ENCODE peak calls at places on chromosomes 6 and 20, in nine cellular contexts. D is AG08396; W is T1000; U is A673; K is stimulated activated CD8-positive, alpha-beta memory T cell treated with anti-CD3 and anti-CD28 coated beads, Interleukin-7, amount 100 ng/mL, for 48 hours; J is NCI-H1092; X is Right ventricle myocardium inferior; V is astrocyte of the spinal cord; N is activated effector memory CD4-positive, alpha-beta T cell treated with anti-CD3 and anti-CD28 coated beads, Interleukin-2, amount 50 U/mL, for 16 hours. C is an unnamed sample.

GRCh38 chr20:45972500-45973183 is 639 bp upstream of the ZNF335 start:
- DNase-seq in J (no peak), K (no peak), V (no peak), W (no peak), D (peak; percentile 99), X (no peak), U (no peak), N (no peak), C (peak; percentile 94)

GRCh38 chr6:105326838-105327745 is 75.8 kb downstream of the PREP start:
- DNase-seq in J (peak; percentile 42), K (no peak), V (peak; percentile 55), D (peak; percentile 41), U (no peak), W (peak; percentile 49), X (no peak), N (no peak), C (peak; percentile 97)

GRCh38 chr6:116051244-116051643 is 9.4 kb downstream of the FRK start:
- DNase-seq in W (no peak), J (no peak), V (no peak), U (no peak), N (no peak), D (no peak), X (no peak), K (no peak), C (no peak)

GRCh38 chr20:50617022-50617421 is 74.3 kb downstream of the RIPOR3 start:
- DNase-seq in K (no peak), N (no peak), X (no peak), V (no peak), U (no peak), W (no peak), J (no peak), D (no peak), C (no peak)

GRCh38 chr6:43628392-43629103 is 516 bp downstream of the GTPBP2 start:
- DNase-seq in D (peak; percentile 44), N (peak; percentile 81), X (no peak), J (peak; percentile 38), U (peak; percentile 72), W (peak; percentile 20), V (peak; percentile 46), K (peak; percentile 40), C (peak; percentile 68)

GRCh38 chr6:37104935-37105781 is 64.8 kb upstream of the PIM1 start:
- DNase-seq in N (no peak), U (no peak), K (no peak), X (no peak), W (no peak), V (no peak), D (no peak), J (no peak), C (no peak)

GRCh38 chr6:130681028-130681427 is 146.2 kb upstream of the SMLR1 start:
- DNase-seq in V (peak; percentile 68), U (no peak), W (no peak), D (peak; percentile 30), J (no peak), X (no peak), K (no peak), N (no peak), C (no peak)

GRCh38 chr6:148074735-148075134 is 267.9 kb upstream of the SASH1 start:
- DNase-seq in J (no peak), D (no peak), U (no peak), K (no peak), W (no peak), N (no peak), X (no peak), V (no peak), C (no peak)

GRCh38 chr6:10269814-10270472 is 144.9 kb downstream of the TFAP2A start:
- DNase-seq in X (no peak), J (no peak), N (no peak), K (no peak), V (peak; percentile 24), W (no peak), D (no peak), U (no peak), C (no peak)

GRCh38 chr6:99121748-99122147 is 174.0 kb upstream of the FBXL4 start:
- DNase-seq in K (no peak), V (no peak), U (no peak), W (no peak), D (no peak), N (no peak), X (no peak), J (no peak), C (no peak)

GRCh38 chr20:52031574-52032303 is 159.8 kb downstream of the ZFP64 start:
- DNase-seq in J (no peak), W (peak; percentile 66), U (peak; percentile 95), N (no peak), D (peak; percentile 72), V (peak; percentile 87), X (no peak), K (no peak), C (no peak)

GRCh38 chr6:120652506-120652905 is 681.8 kb downstream of the TBC1D32 start:
- DNase-seq in U (no peak), W (no peak), N (no peak), V (no peak), J (no peak), D (no peak), K (no peak), X (no peak), C (no peak)

C was measured in SK-MEL-5.